ENCODE peak calls at places on chromosomes 6 and 20, in ten cellular contexts. K is dorsolateral prefrontal cortex; V is HepG2; O is CD4-positive, alpha-beta memory T cell; C is GM13977; A is activated CD8-positive, alpha-beta T cell treated with anti-CD3 and anti-CD28 coated beads for 36 hours; N is activated CD4-positive, CD25-positive, alpha-beta regulatory T cell; B is lung microvascular endothelial cell; Y is cerebellar nuclear complex; D is GDM1. Q is an unnamed sample.
A peak's percentile ranks its signal among the peaks of the same experiment; 100 is the strongest.

GRCh38 chr6:28311139-28311823 is 24.7 kb downstream of the ZSCAN31 start:
- DNase-seq in K (no peak), V (no peak), O (no peak), C (no peak), A (no peak), N (no peak), B (no peak), Y (no peak), D (no peak), Q (no peak)

GRCh38 chr20:43191946-43192847 is 2.5 kb upstream of the PTPRT start:
- DNase-seq in K (no peak), V (peak; percentile 16), O (no peak), C (peak; percentile 62), A (peak; percentile 23), N (no peak), B (peak; percentile 16), Y (no peak), D (peak; percentile 6), Q (no peak)

GRCh38 chr20:4546786-4547185 is 174.9 kb upstream of the PRND start:
- DNase-seq in K (no peak), V (no peak), O (no peak), C (no peak), A (no peak), N (no peak), B (peak; percentile 49), Y (no peak), D (no peak), Q (no peak)

GRCh38 chr6:74410630-74411029 is 714.6 kb downstream of the CD109 start:
- DNase-seq in K (no peak), V (no peak), O (no peak), C (no peak), A (no peak), N (no peak), B (no peak), Y (no peak), D (no peak), Q (no peak)

GRCh38 chr6:69096681-69097080 is 461.6 kb downstream of the ADGRB3 start:
- DNase-seq in K (no peak), V (no peak), O (no peak), C (no peak), A (no peak), N (no peak), B (no peak), Y (no peak), D (no peak), Q (no peak)

GRCh38 chr6:84696181-84696580 is 68.2 kb downstream of the TBX18 start:
- DNase-seq in K (no peak), V (no peak), O (no peak), C (no peak), A (no peak), N (no peak), B (no peak), Y (no peak), D (no peak), Q (no peak)

GRCh38 chr6:143197377-143197776 is 136.7 kb downstream of the AIG1 start:
- DNase-seq in K (no peak), V (no peak), O (no peak), C (no peak), A (no peak), N (no peak), B (no peak), Y (no peak), D (no peak), Q (no peak)

GRCh38 chr6:128632131-128632530 is 111.7 kb upstream of the PTPRK start:
- DNase-seq in K (no peak), V (peak; percentile 73), O (no peak), C (no peak), A (no peak), N (no peak), B (no peak), Y (no peak), D (no peak), Q (no peak)

GRCh38 chr6:45115696-45116095 is 212.4 kb upstream of the RUNX2 start:
- DNase-seq in K (no peak), V (no peak), O (no peak), C (no peak), A (no peak), N (no peak), B (no peak), Y (no peak), D (no peak), Q (no peak)

GRCh38 chr20:14142171-14142570 is 146.9 kb downstream of the MACROD2 start:
- DNase-seq in K (peak; percentile 55), V (peak; percentile 47), O (no peak), C (no peak), A (peak; percentile 3), N (no peak), B (peak; percentile 59), Y (no peak), D (no peak), Q (no peak)

GRCh38 chr6:30507849-30508843 is 18.8 kb downstream of the HLA-E start:
- DNase-seq in K (no peak), V (no peak), O (no peak), C (no peak), A (no peak), N (no peak), B (no peak), Y (no peak), D (no peak), Q (no peak)

GRCh38 chr20:54555150-54555549 is 79.8 kb downstream of the DOK5 start:
- DNase-seq in K (no peak), V (no peak), O (no peak), C (no peak), A (no peak), N (no peak), B (no peak), Y (no peak), D (no peak), Q (no peak)

GRCh38 chr6:134117409-134117808 is 65.0 kb upstream of the SLC2A12 start:
- DNase-seq in K (no peak), V (no peak), O (no peak), C (no peak), A (peak; percentile 24), N (no peak), B (no peak), Y (no peak), D (peak; percentile 63), Q (no peak)

GRCh38 chr20:54221383-54221782 is 13.5 kb downstream of the PFDN4 start:
- DNase-seq in K (no peak), V (no peak), O (peak; percentile 20), C (no peak), A (peak; percentile 32), N (no peak), B (no peak), Y (no peak), D (no peak), Q (peak; percentile 12)

GRCh38 chr6:148166339-148166949 is 176.2 kb upstream of the SASH1 start:
- DNase-seq in K (no peak), V (peak; percentile 59), O (peak; percentile 27), C (peak; percentile 36), A (no peak), N (no peak), B (peak; percentile 81), Y (no peak), D (no peak), Q (peak; percentile 27)

GRCh38 chr20:38270869-38271608 is 10.5 kb upstream of the KIAA1755 start:
- DNase-seq in K (peak; percentile 9), V (no peak), O (no peak), C (no peak), A (no peak), N (no peak), B (peak; percentile 46), Y (no peak), D (no peak), Q (no peak)

GRCh38 chr6:25966707-25967106 is 4.1 kb downstream of the TRIM38 start:
- DNase-seq in K (no peak), V (no peak), O (no peak), C (no peak), A (no peak), N (no peak), B (no peak), Y (no peak), D (no peak), Q (no peak)

GRCh38 chr20:51665543-51666118 is 102.6 kb downstream of the ATP9A start:
- DNase-seq in K (no peak), V (no peak), O (no peak), C (no peak), A (no peak), N (no peak), B (no peak), Y (no peak), D (no peak), Q (no peak)

GRCh38 chr6:8743146-8743745 is 307.9 kb upstream of the SLC35B3 start:
- DNase-seq in K (no peak), V (peak; percentile 3), O (no peak), C (peak; percentile 26), A (peak; percentile 2), N (no peak), B (no peak), Y (no peak), D (peak; percentile 28), Q (no peak)

GRCh38 chr6:131116755-131117360 is 18.4 kb upstream of the AKAP7 start:
- DNase-seq in K (no peak), V (peak; percentile 68), O (peak; percentile 51), C (peak; percentile 36), A (no peak), N (no peak), B (peak; percentile 78), Y (no peak), D (peak; percentile 6), Q (peak; percentile 40)

GRCh38 chr6:1391692-1392309 is 2.4 kb downstream of the FOXF2 start:
- DNase-seq in K (no peak), V (no peak), O (no peak), C (no peak), A (no peak), N (no peak), B (no peak), Y (no peak), D (no peak), Q (no peak)

GRCh38 chr6:112172540-112172939 is 81.8 kb downstream of the LAMA4 start:
- DNase-seq in K (no peak), V (no peak), O (no peak), C (no peak), A (no peak), N (no peak), B (no peak), Y (no peak), D (no peak), Q (no peak)

GRCh38 chr6:136411028-136411329 is 121.3 kb upstream of the BCLAF1 start:
- DNase-seq in K (no peak), V (no peak), O (no peak), C (no peak), A (no peak), N (no peak), B (no peak), Y (no peak), D (no peak), Q (no peak)

GRCh38 chr6:52303178-52303577 is 18.6 kb upstream of the MCM3 start:
- DNase-seq in K (no peak), V (no peak), O (no peak), C (no peak), A (no peak), N (no peak), B (no peak), Y (no peak), D (no peak), Q (no peak)

GRCh38 chr6:105900120-105900937 is 185.8 kb upstream of the PRDM1 start:
- DNase-seq in K (no peak), V (no peak), O (no peak), C (no peak), A (peak; percentile 47), N (no peak), B (no peak), Y (no peak), D (no peak), Q (no peak)

GRCh38 chr6:10019851-10020250 is 395.0 kb downstream of the TFAP2A start:
- DNase-seq in K (no peak), V (no peak), O (no peak), C (no peak), A (no peak), N (no peak), B (no peak), Y (no peak), D (no peak), Q (no peak)

GRCh38 chr6:91434135-91434534 is 847.3 kb upstream of the MAP3K7 start:
- DNase-seq in K (no peak), V (no peak), O (no peak), C (no peak), A (no peak), N (no peak), B (peak; percentile 49), Y (no peak), D (no peak), Q (no peak)

GRCh38 chr6:151477726-151478125 is 16.1 kb upstream of the CCDC170 start:
- DNase-seq in K (no peak), V (no peak), O (no peak), C (no peak), A (no peak), N (no peak), B (no peak), Y (no peak), D (no peak), Q (no peak)

Q was measured in central memory CD4-positive, alpha-beta T cell.